ENCODE peak calls at places on chromosomes 13 and 19, in five cellular contexts. M, O, V, E and K are unnamed samples.

GRCh38 chr19:31351212-31352193 is 2.3 kb upstream of the TSHZ3 start:
- DNase-seq in V (peak), O (no peak), M (no peak), E (no peak), K (no peak)

GRCh38 chr13:108728370-108728769 is 99.0 kb downstream of the MYO16 start:
- DNase-seq in V (no peak), O (no peak), E (no peak), M (no peak), K (no peak)

GRCh38 chr13:114132419-114133121 is at the start of gene RASA3:
- DNase-seq in V (peak), E (peak), O (no peak), M (peak), K (peak)

GRCh38 chr13:74036373-74036772 is 97.8 kb downstream of the KLF12 start:
- DNase-seq in V (no peak), E (no peak), M (no peak), O (no peak), K (no peak)

GRCh38 chr19:40528078-40528477 is 48.6 kb upstream of the SHKBP1 start:
- DNase-seq in E (no peak), V (no peak), M (no peak), O (no peak), K (no peak)

GRCh38 chr13:48320396-48320790 is 16.8 kb downstream of the RB1 start:
- DNase-seq in M (no peak), O (no peak), E (no peak), V (no peak), K (no peak)

GRCh38 chr13:97028441-97029299 is 34.4 kb upstream of the OXGR1 start:
- DNase-seq in O (no peak), V (peak), E (peak), M (no peak), K (no peak)

GRCh38 chr13:97631158-97631557 is 197.2 kb downstream of the RAP2A start:
- DNase-seq in O (no peak), V (peak), E (no peak), M (no peak), K (no peak)

GRCh38 chr13:77918391-77919261 is at the start of gene EDNRB:
- DNase-seq in V (peak), O (no peak), M (no peak), E (no peak), K (no peak)

GRCh38 chr13:42478531-42479156 is 95.3 kb upstream of the TNFSF11 start:
- DNase-seq in V (no peak), O (no peak), E (no peak), M (no peak), K (no peak)

GRCh38 chr19:10762656-10763055 is 44.8 kb downstream of the DNM2 start:
- DNase-seq in E (peak), V (no peak), M (no peak), O (no peak), K (peak)

GRCh38 chr13:104143760-104144406 is 1077.7 kb upstream of the SLC10A2 start:
- DNase-seq in M (no peak), V (no peak), E (no peak), O (no peak), K (no peak)

GRCh38 chr13:40987606-40988280 is 31.4 kb downstream of the ELF1 start:
- DNase-seq in E (no peak), M (no peak), O (no peak), V (no peak), K (no peak)

GRCh38 chr13:52738719-52739467 is 727 bp downstream of the CNMD start:
- DNase-seq in O (no peak), V (no peak), E (no peak), M (no peak), K (no peak)

GRCh38 chr13:44232729-44233128 is 140.9 kb upstream of the SERP2 start:
- DNase-seq in O (no peak), M (no peak), V (no peak), E (no peak), K (no peak)

GRCh38 chr19:50861025-50861424 is 6.3 kb downstream of the KLK3 start:
- DNase-seq in V (no peak), M (no peak), E (no peak), O (no peak), K (no peak)

GRCh38 chr13:53873558-53873957 is 844.9 kb downstream of the OLFM4 start:
- DNase-seq in M (no peak), O (no peak), V (no peak), E (no peak), K (no peak)